ENCODE peak calls at places on chromosomes 11 and 22, in seven cellular contexts. G, O, A, N, P, K and Z are unnamed samples.

GRCh38 chr11:79617561-79617960 is 176.7 kb upstream of the TENM4 start:
- DNase-seq in O (no peak), A (no peak), G (no peak), P (no peak), K (no peak), N (no peak), Z (no peak)

GRCh38 chr11:35779409-35779808 is 116.8 kb downstream of the TRIM44 start:
- DNase-seq in O (no peak), K (no peak), G (no peak), N (no peak), P (no peak), A (no peak), Z (no peak)

GRCh38 chr11:100682247-100682969 is 4.7 kb upstream of the ARHGAP42 start:
- DNase-seq in A (no peak), K (no peak), O (no peak), G (peak; percentile 21), P (no peak), N (no peak), Z (no peak)

GRCh38 chr11:61919113-61919840 is 1.9 kb upstream of the RAB3IL1 start:
- DNase-seq in O (peak; percentile 36), A (no peak), G (no peak), P (no peak), K (no peak), N (no peak), Z (no peak)

GRCh38 chr11:33507967-33508366 is 192.7 kb downstream of the C11orf91 start:
- DNase-seq in A (no peak), P (no peak), O (no peak), G (peak; percentile 6), K (peak; percentile 21), N (no peak), Z (peak; percentile 62)

GRCh38 chr11:31809857-31810778 is 1.0 kb downstream of the PAX6 start:
- DNase-seq in P (peak; percentile 68), N (no peak), O (peak; percentile 78), K (no peak), A (peak; percentile 26), G (no peak), Z (peak; percentile 94)

GRCh38 chr22:35363571-35364086 is 17.3 kb upstream of the HMOX1 start:
- DNase-seq in O (no peak), G (no peak), A (no peak), K (no peak), N (no peak), P (no peak), Z (no peak)

GRCh38 chr11:59158206-59159068 is 13.5 kb upstream of the DTX4 start:
- DNase-seq in G (peak; percentile 47), P (peak; percentile 66), A (peak; percentile 61), O (peak; percentile 67), N (no peak), K (peak; percentile 56), Z (peak; percentile 72)

GRCh38 chr11:127600674-127601073 is 600.1 kb upstream of the KIRREL3 start:
- DNase-seq in O (no peak), N (no peak), A (no peak), G (no peak), P (no peak), K (no peak), Z (no peak)

GRCh38 chr22:33811686-33812085 is 108.6 kb downstream of the LARGE1 start:
- DNase-seq in P (no peak), O (no peak), A (no peak), N (no peak), G (no peak), K (no peak), Z (no peak)

GRCh38 chr11:64094463-64095223 is 58.9 kb downstream of the FLRT1 start:
- DNase-seq in P (no peak), O (no peak), A (peak; percentile 63), N (no peak), K (no peak), G (peak; percentile 76), Z (no peak)

GRCh38 chr11:13984616-13985474 is 22.3 kb downstream of the SPON1 start:
- DNase-seq in N (no peak), K (no peak), G (no peak), P (peak; percentile 31), A (no peak), O (no peak), Z (no peak)

GRCh38 chr11:125626381-125626950 is 1.5 kb downstream of the CHEK1 start:
- DNase-seq in P (no peak), N (peak; percentile 36), K (peak; percentile 79), A (no peak), G (no peak), O (no peak), Z (no peak)

GRCh38 chr11:118648291-118648690 is 31.2 kb downstream of the TREH start:
- DNase-seq in O (no peak), K (no peak), A (no peak), G (no peak), N (no peak), P (no peak), Z (no peak)

GRCh38 chr11:22828373-22828772 is 1.2 kb downstream of the SVIP start:
- DNase-seq in K (no peak), N (no peak), G (no peak), P (peak; percentile 15), O (no peak), A (no peak), Z (no peak)

GRCh38 chr11:85749287-85749834 is 61.6 kb downstream of the SYTL2 start:
- DNase-seq in G (no peak), N (no peak), K (no peak), O (no peak), P (no peak), A (no peak), Z (no peak)
- TF ChIP-seq JUND in G (no peak), N (no peak), K (no peak), O (no peak), P (no peak), A (no peak), Z (no peak)

DNA sequence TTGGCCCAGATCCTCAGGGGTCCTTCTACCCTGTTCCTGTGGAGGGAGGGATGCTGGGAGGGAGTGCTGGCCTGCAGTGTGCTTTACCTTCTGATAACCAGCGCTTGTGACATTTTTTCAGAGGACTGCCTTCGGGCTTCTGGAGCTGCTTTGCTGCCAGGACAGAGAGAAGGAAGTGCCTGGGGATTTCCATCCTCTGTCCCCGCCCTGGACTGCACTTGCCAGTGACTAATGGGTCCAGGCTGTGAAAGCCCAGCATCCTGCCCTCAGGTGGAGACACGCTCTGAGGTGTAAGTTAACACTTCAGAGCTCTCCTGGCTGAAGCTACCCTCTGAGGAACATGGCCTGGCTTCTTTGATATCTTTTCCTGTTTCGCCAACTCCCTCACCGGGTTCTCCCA is 158.7 kb upstream of the SYT13 start:
- DNase-seq in N (no peak), P (no peak), K (no peak), O (no peak), G (no peak), A (no peak), Z (no peak)
- TF ChIP-seq JUND in N (no peak), P (no peak), K (no peak), O (no peak), G (no peak), A (no peak), Z (no peak)

GRCh38 chr22:50624347-50625130 is 3.4 kb downstream of the ARSA start:
- DNase-seq in N (no peak), G (no peak), P (no peak), K (no peak), O (peak; percentile 29), A (no peak), Z (no peak)

GRCh38 chr22:50621491-50621880 is 6.5 kb downstream of the ARSA start:
- DNase-seq in N (peak; percentile 69), A (no peak), G (no peak), K (no peak), P (peak; percentile 13), O (no peak), Z (no peak)

GRCh38 chr22:50621948-50622722 is 5.8 kb downstream of the ARSA start:
- DNase-seq in N (peak; percentile 15), O (peak; percentile 50), K (no peak), G (no peak), A (no peak), P (peak; percentile 16), Z (no peak)

GRCh38 chr22:50620861-50621490 is 7.0 kb downstream of the ARSA start:
- DNase-seq in K (peak; percentile 25), G (no peak), N (peak; percentile 86), O (no peak), A (no peak), P (no peak), Z (no peak)

DNA sequence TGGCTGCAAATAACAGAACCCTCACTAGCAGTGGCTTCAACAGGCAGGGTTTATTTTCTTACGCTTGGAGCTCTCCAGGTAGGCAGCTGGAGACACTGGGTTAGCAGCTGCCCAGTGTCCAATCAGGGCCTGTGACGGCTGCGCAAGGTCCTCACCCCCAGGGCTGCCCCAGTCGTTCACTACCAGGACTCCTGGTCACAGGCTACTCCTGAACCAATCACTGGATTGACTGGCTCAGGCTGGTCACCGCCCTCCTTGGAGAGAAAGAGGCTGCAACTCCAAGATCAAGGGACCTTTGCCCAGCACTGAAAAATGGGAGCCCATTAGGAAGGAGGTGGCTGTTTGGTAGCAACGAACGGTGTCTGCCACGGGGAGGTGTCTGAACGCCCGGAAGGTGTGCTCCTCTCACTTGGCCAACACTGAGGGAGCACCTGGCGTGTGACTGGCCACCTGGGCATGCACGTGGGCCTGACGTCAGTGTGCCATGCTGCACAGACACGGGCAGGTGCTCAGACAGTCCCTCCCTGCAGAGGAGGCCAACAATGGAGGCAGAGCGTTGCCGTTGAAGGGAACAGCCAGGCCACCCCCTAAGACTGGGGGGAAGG is 5.1 kb downstream of the ARSA start:
- DNase-seq in N (no peak), G (peak; percentile 67), O (no peak), A (no peak), K (peak; percentile 68), P (peak; percentile 12), Z (peak; percentile 92)
- TF ChIP-seq JUND in N (no peak), G (no peak), O (no peak), A (no peak), K (no peak), P (no peak), Z (no peak)

GRCh38 chr22:44523981-44524759 is 26.1 kb upstream of the RTL6 start:
- DNase-seq in A (no peak), P (no peak), G (no peak), K (no peak), N (no peak), O (peak; percentile 27), Z (no peak)

GRCh38 chr22:44519895-44520294 is 21.9 kb upstream of the RTL6 start:
- DNase-seq in P (no peak), O (no peak), K (no peak), A (no peak), G (no peak), N (no peak), Z (no peak)

GRCh38 chr22:44522526-44523170 is 24.6 kb upstream of the RTL6 start:
- DNase-seq in N (no peak), G (no peak), O (peak; percentile 33), K (no peak), P (no peak), A (no peak), Z (no peak)

GRCh38 chr22:44521326-44521725 is 23.3 kb upstream of the RTL6 start:
- DNase-seq in P (no peak), G (no peak), K (no peak), O (peak; percentile 23), A (no peak), N (no peak), Z (no peak)

GRCh38 chr22:44520695-44521094 is 22.7 kb upstream of the RTL6 start:
- DNase-seq in K (no peak), A (no peak), N (no peak), G (no peak), O (no peak), P (no peak), Z (no peak)
- TF ChIP-seq JUND in K (no peak), A (no peak), N (no peak), G (no peak), O (no peak), P (no peak), Z (no peak)